ENCODE peak calls at places on chromosomes 1 and 21, in nine cellular contexts. P is brain microvascular endothelial cell, N is left colon, J is HCEC 1CT, W is HFFc6, H is NCI-H748 treated with DMSO at 0.1 percent for 48 hours, Z is GDM1, O is RPMI8226, V is cardiac septum. C is an unnamed sample.

GRCh38 chr21:44930543-44930981 is 9.3 kb upstream of the SLX9 start:
- DNase-seq in P (no peak), N (peak), J (no peak), W (no peak), H (no peak), Z (no peak), O (no peak), V (no peak), C (no peak)

GRCh38 chr1:155158991-155159390 is 14.1 kb downstream of the KRTCAP2 start:
- DNase-seq in P (no peak), N (no peak), J (no peak), W (no peak), H (no peak), Z (no peak), O (peak), V (no peak), C (no peak)

GRCh38 chr1:54488831-54489626 is 59.0 kb upstream of the ACOT11 start:
- DNase-seq in P (peak), N (peak), J (peak), W (peak), H (peak), Z (peak), O (peak), V (peak), C (no peak)

GRCh38 chr1:197444754-197445153 is 176.7 kb downstream of the CRB1 start:
- DNase-seq in P (no peak), N (no peak), J (no peak), W (peak), H (no peak), Z (no peak), O (no peak), V (no peak), C (no peak)

GRCh38 chr1:245099401-245099800 is 55.4 kb upstream of the KIF26B start:
- DNase-seq in P (no peak), N (no peak), J (no peak), W (no peak), H (no peak), Z (no peak), O (no peak), V (peak), C (no peak)

GRCh38 chr1:56387071-56387747 is 192.2 kb downstream of the PLPP3 start:
- DNase-seq in P (no peak), N (no peak), J (no peak), W (no peak), H (no peak), Z (no peak), O (no peak), V (no peak), C (no peak)

GRCh38 chr1:46301406-46302090 is 1.9 kb downstream of the LRRC41 start:
- DNase-seq in P (peak), N (no peak), J (peak), W (no peak), H (no peak), Z (peak), O (peak), V (peak), C (no peak)

GRCh38 chr1:21397813-21398188 is 42.1 kb upstream of the NBPF3 start:
- DNase-seq in P (no peak), N (peak), J (no peak), W (no peak), H (peak), Z (no peak), O (peak), V (no peak), C (no peak)

GRCh38 chr1:43979528-43980254 is 681 bp downstream of the B4GALT2 start:
- DNase-seq in P (peak), N (peak), J (peak), W (peak), H (peak), Z (no peak), O (peak), V (no peak), C (peak)

GRCh38 chr21:29939859-29940245 is at the start of gene GRIK1:
- DNase-seq in P (no peak), N (no peak), J (no peak), W (no peak), H (no peak), Z (no peak), O (no peak), V (no peak), C (no peak)

GRCh38 chr1:53406551-53407235 is 52.5 kb upstream of the DMRTB1 start:
- DNase-seq in P (no peak), N (no peak), J (no peak), W (no peak), H (no peak), Z (no peak), O (no peak), V (no peak), C (no peak)

GRCh38 chr1:153375511-153375910 is at the start of gene S100A12:
- DNase-seq in P (peak), N (no peak), J (peak), W (peak), H (no peak), Z (no peak), O (no peak), V (no peak), C (no peak)

GRCh38 chr21:17387030-17387617 is 125.7 kb upstream of the CXADR start:
- DNase-seq in P (peak), N (peak), J (peak), W (peak), H (peak), Z (peak), O (peak), V (no peak), C (no peak)

GRCh38 chr21:33751120-33751519 is 108.8 kb downstream of the ITSN1 start:
- DNase-seq in P (peak), N (no peak), J (no peak), W (peak), H (no peak), Z (no peak), O (no peak), V (no peak), C (no peak)

GRCh38 chr1:236156512-236157208 is 14.3 kb downstream of the GPR137B start:
- DNase-seq in P (no peak), N (peak), J (no peak), W (no peak), H (no peak), Z (no peak), O (peak), V (peak), C (no peak)

GRCh38 chr1:91924146-91924545 is 25.1 kb upstream of the BRDT start:
- DNase-seq in P (peak), N (no peak), J (peak), W (peak), H (no peak), Z (no peak), O (no peak), V (no peak), C (no peak)

GRCh38 chr1:98949166-98949565 is 55.5 kb downstream of the PLPPR5 start:
- DNase-seq in P (no peak), N (no peak), J (no peak), W (no peak), H (no peak), Z (no peak), O (no peak), V (no peak), C (no peak)

GRCh38 chr1:207789792-207790787 is 38.2 kb downstream of the CD46 start:
- DNase-seq in P (no peak), N (no peak), J (no peak), W (peak), H (no peak), Z (no peak), O (no peak), V (no peak), C (no peak)

GRCh38 chr1:183185941-183186490 is at the start of gene LAMC2:
- DNase-seq in P (peak), N (peak), J (no peak), W (no peak), H (peak), Z (no peak), O (no peak), V (no peak), C (peak)

GRCh38 chr1:174258148-174258550 is 98.8 kb downstream of the RABGAP1L start:
- DNase-seq in P (peak), N (peak), J (peak), W (peak), H (peak), Z (no peak), O (peak), V (no peak), C (no peak)

GRCh38 chr1:151984313-151984956 is 9.2 kb downstream of the S100A10 start:
- DNase-seq in P (no peak), N (no peak), J (no peak), W (no peak), H (no peak), Z (peak), O (no peak), V (no peak), C (no peak)

GRCh38 chr1:161193561-161194235 is 5.2 kb downstream of the ADAMTS4 start:
- DNase-seq in P (no peak), N (no peak), J (no peak), W (no peak), H (no peak), Z (no peak), O (no peak), V (no peak), C (no peak)

GRCh38 chr21:45515241-45516061 is 26.8 kb downstream of the SLC19A1 start:
- DNase-seq in P (no peak), N (no peak), J (no peak), W (no peak), H (no peak), Z (no peak), O (no peak), V (peak), C (peak)

GRCh38 chr1:39639333-39640130 is at the start of gene HEYL:
- DNase-seq in P (peak), N (peak), J (no peak), W (no peak), H (peak), Z (no peak), O (peak), V (peak), C (no peak)

GRCh38 chr1:198669023-198669698 is 30.3 kb downstream of the PTPRC start:
- DNase-seq in P (peak), N (no peak), J (peak), W (peak), H (no peak), Z (no peak), O (peak), V (no peak), C (no peak)

GRCh38 chr1:181482001-181482430 is 1.3 kb upstream of the CACNA1E start:
- DNase-seq in P (no peak), N (no peak), J (no peak), W (no peak), H (no peak), Z (no peak), O (no peak), V (no peak), C (no peak)

GRCh38 chr1:214008791-214009612 is 21.2 kb downstream of the PROX1 start:
- DNase-seq in P (no peak), N (no peak), J (no peak), W (no peak), H (no peak), Z (no peak), O (no peak), V (no peak), C (no peak)

GRCh38 chr1:21212126-21212525 is 35.4 kb upstream of the EIF4G3 start:
- DNase-seq in P (no peak), N (no peak), J (peak), W (peak), H (no peak), Z (no peak), O (no peak), V (no peak), C (no peak)

GRCh38 chr1:41399148-41399795 is 38.0 kb downstream of the FOXO6 start:
- DNase-seq in P (no peak), N (no peak), J (no peak), W (no peak), H (no peak), Z (no peak), O (no peak), V (no peak), C (no peak)

GRCh38 chr1:86435327-86435726 is 11.4 kb downstream of the CLCA2 start:
- DNase-seq in P (no peak), N (no peak), J (no peak), W (no peak), H (no peak), Z (no peak), O (no peak), V (no peak), C (no peak)

GRCh38 chr1:54223441-54224202 is 23.7 kb downstream of the MRPL37 start:
- DNase-seq in P (no peak), N (no peak), J (no peak), W (no peak), H (no peak), Z (no peak), O (no peak), V (no peak), C (no peak)

GRCh38 chr1:25148673-25149300 is 83.5 kb downstream of the SYF2 start:
- DNase-seq in P (peak), N (peak), J (peak), W (no peak), H (no peak), Z (peak), O (peak), V (no peak), C (no peak)

GRCh38 chr1:236753554-236753953 is 41.5 kb upstream of the MTR start:
- DNase-seq in P (no peak), N (no peak), J (peak), W (peak), H (no peak), Z (no peak), O (peak), V (no peak), C (no peak)

GRCh38 chr1:118097622-118098348 is 87.2 kb downstream of the SPAG17 start:
- DNase-seq in P (peak), N (no peak), J (peak), W (no peak), H (no peak), Z (no peak), O (no peak), V (no peak), C (no peak)